ENCODE peak calls at places on chromosomes 5 and 9, in five cellular contexts. One of them, this sample, is unnamed.

GRCh38 chr5:68086857-68087256 is 128.7 kb upstream of the PIK3R1 start:
- DNase-seq in AG10803: peak; percentile 92
- DNase-seq in coronary artery: no peak
- DNase-seq in thyroid gland: no peak
- DNase-seq in stomach: no peak
- DNase-seq in this sample: no peak

GRCh38 chr5:31823477-31823876 is 184.5 kb downstream of the PDZD2 start:
- DNase-seq in stomach: no peak
- DNase-seq in coronary artery: no peak
- DNase-seq in thyroid gland: no peak
- DNase-seq in AG10803: no peak
- DNase-seq in this sample: peak; percentile 14

GRCh38 chr5:141841781-141842180 is 36.4 kb downstream of the PCDH1 start:
- DNase-seq in AG10803: no peak
- DNase-seq in thyroid gland: peak; percentile 95
- DNase-seq in stomach: peak; percentile 88
- DNase-seq in coronary artery: no peak
- DNase-seq in this sample: no peak

GRCh38 chr9:131276107-131276888 is at the start of gene FAM78A:
- DNase-seq in stomach: peak; percentile 57
- DNase-seq in thyroid gland: no peak
- DNase-seq in AG10803: peak; percentile 16
- DNase-seq in coronary artery: no peak
- DNase-seq in this sample: peak; percentile 45

GRCh38 chr5:62354028-62354874 is 48.2 kb downstream of the KIF2A start:
- DNase-seq in AG10803: peak; percentile 65
- DNase-seq in stomach: no peak
- DNase-seq in thyroid gland: no peak
- DNase-seq in coronary artery: no peak
- DNase-seq in this sample: no peak

GRCh38 chr9:68683433-68683832 is 21.6 kb upstream of the PIP5K1B start:
- DNase-seq in AG10803: no peak
- DNase-seq in stomach: no peak
- DNase-seq in coronary artery: no peak
- DNase-seq in thyroid gland: no peak
- DNase-seq in this sample: no peak

GRCh38 chr9:9299134-9299533 is 1313.7 kb downstream of the PTPRD start:
- DNase-seq in AG10803: no peak
- DNase-seq in thyroid gland: no peak
- DNase-seq in stomach: no peak
- DNase-seq in coronary artery: no peak
- DNase-seq in this sample: no peak

GRCh38 chr5:32507738-32508434 is 63.3 kb upstream of the ZFR start:
- DNase-seq in thyroid gland: no peak
- DNase-seq in AG10803: peak; percentile 97
- DNase-seq in stomach: no peak
- DNase-seq in coronary artery: no peak
- DNase-seq in this sample: no peak

GRCh38 chr9:90612957-90613356 is 29.7 kb downstream of the DIRAS2 start:
- DNase-seq in coronary artery: no peak
- DNase-seq in stomach: no peak
- DNase-seq in thyroid gland: no peak
- DNase-seq in AG10803: no peak
- DNase-seq in this sample: no peak

GRCh38 chr5:74149395-74149794 is 491.1 kb downstream of the ENC1 start:
- DNase-seq in coronary artery: no peak
- DNase-seq in thyroid gland: peak; percentile 88
- DNase-seq in stomach: peak; percentile 85
- DNase-seq in AG10803: peak; percentile 81
- DNase-seq in this sample: no peak

GRCh38 chr5:168301593-168302388 is 10.3 kb downstream of the WWC1 start:
- DNase-seq in stomach: peak; percentile 79
- DNase-seq in AG10803: no peak
- DNase-seq in coronary artery: no peak
- DNase-seq in thyroid gland: peak; percentile 73
- DNase-seq in this sample: no peak

GRCh38 chr9:94199776-94200175 is 59.3 kb upstream of the ZNF169 start:
- DNase-seq in thyroid gland: no peak
- DNase-seq in stomach: no peak
- DNase-seq in coronary artery: no peak
- DNase-seq in AG10803: peak; percentile 56
- DNase-seq in this sample: no peak

GRCh38 chr9:8053501-8053900 is 253.9 kb upstream of the DMAC1 start:
- DNase-seq in stomach: no peak
- DNase-seq in AG10803: no peak
- DNase-seq in coronary artery: no peak
- DNase-seq in thyroid gland: no peak
- DNase-seq in this sample: no peak

GRCh38 chr9:124180557-124180956 is 77.2 kb upstream of the NEK6 start:
- DNase-seq in thyroid gland: peak; percentile 73
- DNase-seq in AG10803: peak; percentile 48
- DNase-seq in stomach: peak; percentile 59
- DNase-seq in coronary artery: no peak
- DNase-seq in this sample: no peak

GRCh38 chr5:89083791-89084190 is 200.8 kb upstream of the MEF2C start:
- DNase-seq in AG10803: peak; percentile 97
- DNase-seq in coronary artery: no peak
- DNase-seq in thyroid gland: no peak
- DNase-seq in stomach: no peak
- DNase-seq in this sample: no peak

GRCh38 chr5:142845402-142845901 is 75.3 kb downstream of the ARHGAP26 start:
- DNase-seq in coronary artery: no peak
- DNase-seq in AG10803: no peak
- DNase-seq in stomach: no peak
- DNase-seq in thyroid gland: peak; percentile 51
- DNase-seq in this sample: no peak

GRCh38 chr5:142847898-142848790 is 78.0 kb downstream of the ARHGAP26 start:
- DNase-seq in stomach: no peak
- DNase-seq in AG10803: peak; percentile 70
- DNase-seq in coronary artery: no peak
- DNase-seq in thyroid gland: no peak
- DNase-seq in this sample: no peak

GRCh38 chr5:142846402-142846801 is 76.2 kb downstream of the ARHGAP26 start:
- DNase-seq in thyroid gland: no peak
- DNase-seq in coronary artery: no peak
- DNase-seq in stomach: no peak
- DNase-seq in AG10803: no peak
- DNase-seq in this sample: no peak

GRCh38 chr5:142844881-142845280 is 74.7 kb downstream of the ARHGAP26 start:
- DNase-seq in AG10803: no peak
- DNase-seq in stomach: no peak
- DNase-seq in thyroid gland: no peak
- DNase-seq in coronary artery: no peak
- DNase-seq in this sample: no peak

GRCh38 chr5:142845954-142846398 is 75.8 kb downstream of the ARHGAP26 start:
- DNase-seq in AG10803: no peak
- DNase-seq in coronary artery: no peak
- DNase-seq in stomach: peak; percentile 38
- DNase-seq in thyroid gland: peak; percentile 32
- DNase-seq in this sample: no peak
- TF ChIP-seq CTCF in AG10803: no peak
- TF ChIP-seq CTCF in coronary artery: no peak
- TF ChIP-seq CTCF in stomach: no peak
- TF ChIP-seq CTCF in thyroid gland: no peak
- TF ChIP-seq CTCF in this sample: no peak

DNA sequence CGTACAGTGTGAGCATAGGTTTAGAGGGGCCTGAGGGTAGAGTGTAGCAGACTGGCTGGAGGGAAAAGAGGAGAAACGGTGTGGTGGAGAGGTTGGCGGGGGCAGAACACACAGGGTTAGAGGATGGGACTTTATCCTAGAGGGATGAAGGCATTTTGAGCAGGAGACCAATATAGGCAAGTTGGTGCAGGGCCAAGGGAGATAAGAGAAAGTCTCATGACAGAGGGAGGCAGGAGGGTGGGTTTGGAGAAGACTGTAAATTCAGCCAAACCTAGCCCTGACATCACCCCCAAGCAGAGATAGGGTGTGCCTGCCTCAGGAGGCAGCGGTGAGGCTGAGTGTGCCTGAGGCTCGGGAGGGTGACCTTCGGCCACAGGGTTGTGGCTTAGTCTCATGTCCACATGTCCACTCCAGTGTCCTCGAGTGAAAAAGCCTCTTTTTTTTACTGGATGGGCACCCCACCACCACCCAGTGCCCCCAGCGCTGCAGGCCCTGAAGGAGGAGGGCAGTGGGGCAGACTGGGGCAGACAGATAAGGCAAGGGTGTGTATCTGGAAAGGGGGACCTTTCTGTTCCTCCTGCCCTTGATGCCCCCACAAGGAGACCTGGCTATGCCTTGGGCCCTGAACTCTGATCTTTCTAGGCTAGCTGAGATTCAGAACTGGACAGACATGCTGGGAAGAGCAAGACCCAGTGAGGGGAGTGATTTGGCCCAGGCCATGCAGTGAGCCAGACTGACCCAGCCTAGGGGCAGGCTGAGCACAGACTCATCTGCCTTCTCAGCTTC is 108.7 kb downstream of the RGS3 start:
- DNase-seq in thyroid gland: no peak
- DNase-seq in AG10803: no peak
- DNase-seq in coronary artery: peak; percentile 46
- DNase-seq in stomach: no peak
- DNase-seq in this sample: no peak
- TF ChIP-seq CTCF in thyroid gland: no peak
- TF ChIP-seq CTCF in AG10803: no peak
- TF ChIP-seq CTCF in coronary artery: no peak
- TF ChIP-seq CTCF in stomach: no peak
- TF ChIP-seq CTCF in this sample: no peak

GRCh38 chr5:149552038-149552494 is 827 bp upstream of the CSNK1A1 start:
- DNase-seq in coronary artery: no peak
- DNase-seq in stomach: no peak
- DNase-seq in AG10803: no peak
- DNase-seq in thyroid gland: no peak
- DNase-seq in this sample: no peak
- TF ChIP-seq CTCF in coronary artery: no peak
- TF ChIP-seq CTCF in stomach: no peak
- TF ChIP-seq CTCF in AG10803: no peak
- TF ChIP-seq CTCF in thyroid gland: no peak
- TF ChIP-seq CTCF in this sample: no peak

GRCh38 chr5:41465493-41466171 is 44.8 kb downstream of the PLCXD3 start:
- DNase-seq in AG10803: no peak
- DNase-seq in coronary artery: no peak
- DNase-seq in thyroid gland: no peak
- DNase-seq in stomach: no peak
- DNase-seq in this sample: no peak
- TF ChIP-seq CTCF in AG10803: no peak
- TF ChIP-seq CTCF in coronary artery: no peak
- TF ChIP-seq CTCF in thyroid gland: no peak
- TF ChIP-seq CTCF in stomach: no peak
- TF ChIP-seq CTCF in this sample: no peak

GRCh38 chr5:22699319-22699718 is 153.8 kb downstream of the CDH12 start:
- DNase-seq in stomach: no peak
- DNase-seq in coronary artery: no peak
- DNase-seq in thyroid gland: no peak
- DNase-seq in AG10803: no peak
- DNase-seq in this sample: no peak
- TF ChIP-seq CTCF in stomach: no peak
- TF ChIP-seq CTCF in coronary artery: no peak
- TF ChIP-seq CTCF in thyroid gland: no peak
- TF ChIP-seq CTCF in AG10803: no peak
- TF ChIP-seq CTCF in this sample: no peak

GRCh38 chr5:134227259-134227658 is 1.4 kb upstream of the PPP2CA start:
- DNase-seq in coronary artery: no peak
- DNase-seq in thyroid gland: peak; percentile 23
- DNase-seq in AG10803: peak; percentile 40
- DNase-seq in stomach: no peak
- DNase-seq in this sample: no peak

GRCh38 chr5:134225780-134226440 is at the start of gene PPP2CA:
- DNase-seq in stomach: peak; percentile 99
- DNase-seq in thyroid gland: peak; percentile 98
- DNase-seq in coronary artery: peak; percentile 100
- DNase-seq in AG10803: peak; percentile 98
- DNase-seq in this sample: peak; percentile 99

GRCh38 chr5:134226441-134227192 is 744 bp upstream of the PPP2CA start:
- DNase-seq in thyroid gland: no peak
- DNase-seq in coronary artery: no peak
- DNase-seq in AG10803: peak; percentile 31
- DNase-seq in stomach: peak; percentile 87
- DNase-seq in this sample: no peak

GRCh38 chr5:134223406-134224251 is 2.2 kb downstream of the PPP2CA start:
- DNase-seq in AG10803: no peak
- DNase-seq in stomach: no peak
- DNase-seq in thyroid gland: no peak
- DNase-seq in coronary artery: no peak
- DNase-seq in this sample: no peak

DNA sequence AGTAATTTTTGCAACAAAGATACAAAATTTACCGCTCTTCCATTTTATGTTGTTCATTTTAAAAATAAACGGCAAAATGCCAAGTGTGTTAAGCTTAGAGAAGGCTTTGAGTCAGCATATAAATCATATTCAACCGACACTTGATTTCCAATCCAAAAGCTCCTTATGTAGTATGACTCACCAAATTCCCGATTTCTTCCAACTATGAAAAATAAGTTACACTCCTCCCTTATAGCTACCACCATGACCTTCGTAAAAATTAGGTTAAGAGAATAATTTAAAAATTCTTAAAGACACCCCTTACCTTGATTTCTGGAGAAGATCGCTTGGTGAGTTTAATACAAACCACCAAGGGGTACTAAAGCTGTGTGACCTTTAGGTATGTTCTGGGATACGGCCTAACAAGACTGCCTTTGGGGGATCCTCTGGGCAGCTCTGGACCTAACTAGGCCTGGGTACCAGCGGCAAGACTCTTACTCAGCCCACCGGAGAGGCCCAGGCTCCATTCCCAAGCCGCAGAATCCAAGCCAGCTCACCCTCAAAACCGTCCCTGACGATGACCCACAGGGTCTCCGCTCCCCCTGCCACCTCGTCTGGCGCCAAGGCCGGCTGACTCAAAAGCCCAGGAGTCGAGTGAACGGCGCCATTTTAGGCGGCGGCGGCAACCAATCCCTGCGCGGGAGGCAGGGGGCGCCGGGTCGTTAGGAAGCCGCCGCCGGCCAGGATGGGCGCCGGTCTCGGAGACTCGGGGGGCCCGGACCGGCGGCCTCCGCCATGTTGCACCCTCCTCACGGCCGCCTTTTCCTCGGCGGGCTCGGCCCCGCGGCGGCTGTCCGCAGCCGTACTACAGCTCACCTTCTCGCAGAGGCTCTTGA is 731 bp downstream of the PPP2CA start:
- DNase-seq in coronary artery: peak; percentile 77
- DNase-seq in thyroid gland: peak; percentile 61
- DNase-seq in AG10803: peak; percentile 57
- DNase-seq in stomach: peak; percentile 57
- DNase-seq in this sample: peak; percentile 74
- TF ChIP-seq CTCF in coronary artery: peak; percentile 7
- TF ChIP-seq CTCF in thyroid gland: no peak
- TF ChIP-seq CTCF in AG10803: no peak
- TF ChIP-seq CTCF in stomach: no peak
- TF ChIP-seq CTCF in this sample: no peak

GRCh38 chr9:133275105-133276000 is at the start of gene ABO:
- DNase-seq in stomach: peak; percentile 50
- DNase-seq in coronary artery: no peak
- DNase-seq in thyroid gland: peak; percentile 67
- DNase-seq in AG10803: no peak
- DNase-seq in this sample: peak; percentile 45
- TF ChIP-seq CTCF in stomach: no peak
- TF ChIP-seq CTCF in coronary artery: no peak
- TF ChIP-seq CTCF in thyroid gland: no peak
- TF ChIP-seq CTCF in AG10803: no peak
- TF ChIP-seq CTCF in this sample: peak; percentile 26

GRCh38 chr9:120978987-120979386 is 52.4 kb upstream of the TRAF1 start:
- DNase-seq in stomach: no peak
- DNase-seq in thyroid gland: peak; percentile 47
- DNase-seq in AG10803: no peak
- DNase-seq in coronary artery: no peak
- DNase-seq in this sample: no peak
- TF ChIP-seq CTCF in stomach: no peak
- TF ChIP-seq CTCF in thyroid gland: no peak
- TF ChIP-seq CTCF in AG10803: no peak
- TF ChIP-seq CTCF in coronary artery: no peak
- TF ChIP-seq CTCF in this sample: no peak

GRCh38 chr5:154610321-154611154 is 132.5 kb upstream of the HAND1 start:
- DNase-seq in coronary artery: no peak
- DNase-seq in stomach: peak; percentile 80
- DNase-seq in AG10803: peak; percentile 65
- DNase-seq in thyroid gland: peak; percentile 77
- DNase-seq in this sample: peak; percentile 86
- TF ChIP-seq CTCF in coronary artery: peak; percentile 65
- TF ChIP-seq CTCF in stomach: peak; percentile 76
- TF ChIP-seq CTCF in AG10803: peak; percentile 88
- TF ChIP-seq CTCF in thyroid gland: peak; percentile 45
- TF ChIP-seq CTCF in this sample: peak; percentile 73

This sample was measured in endothelial cell.